ENCODE peak calls at places on chromosomes 13 and 19, in eight cellular contexts. M is colonic mucosa, E is GM10248, C is fibroblast of lung, X is cardiac muscle cell, L is GM23338, Z is tibial nerve, J is lower lobe of right lung. S is an unnamed sample.

GRCh38 chr13:52048516-52048915 is 24.0 kb downstream of the UTP14C start:
- DNase-seq in M (no peak), E (no peak), C (peak; percentile 25), X (no peak), L (no peak), Z (no peak), J (no peak), S (no peak)

GRCh38 chr19:43078311-43078710 is 4.2 kb downstream of the PSG2 start:
- DNase-seq in M (no peak), E (no peak), C (peak; percentile 87), X (no peak), L (no peak), Z (no peak), J (no peak), S (no peak)

GRCh38 chr19:19642506-19643157 is 825 bp downstream of the GMIP start:
- DNase-seq in M (no peak), E (peak; percentile 66), C (no peak), X (no peak), L (no peak), Z (no peak), J (no peak), S (peak; percentile 72)

GRCh38 chr19:55638864-55639359 is 1.9 kb upstream of the ZNF580 start:
- DNase-seq in M (no peak), E (no peak), C (peak; percentile 28), X (peak; percentile 38), L (peak; percentile 81), Z (no peak), J (no peak), S (peak; percentile 78)

GRCh38 chr13:67075239-67075638 is 154.9 kb downstream of the PCDH9 start:
- DNase-seq in M (no peak), E (no peak), C (no peak), X (no peak), L (no peak), Z (no peak), J (no peak), S (no peak)

GRCh38 chr13:33639640-33640080 is 178.3 kb upstream of the RFC3 start:
- DNase-seq in M (no peak), E (peak; percentile 29), C (no peak), X (no peak), L (no peak), Z (no peak), J (no peak), S (peak; percentile 55)

GRCh38 chr19:42053037-42053935 is 16.7 kb downstream of the GRIK5 start:
- DNase-seq in M (no peak), E (no peak), C (no peak), X (no peak), L (no peak), Z (no peak), J (no peak), S (no peak)

GRCh38 chr19:4803736-4804695 is 12.5 kb downstream of the FEM1A start:
- DNase-seq in M (peak; percentile 55), E (peak; percentile 84), C (peak; percentile 28), X (peak; percentile 86), L (peak; percentile 95), Z (no peak), J (peak; percentile 68), S (peak; percentile 72)

GRCh38 chr19:48780684-48781391 is 25.5 kb downstream of the FGF21 start:
- DNase-seq in M (no peak), E (no peak), C (peak; percentile 42), X (no peak), L (no peak), Z (peak; percentile 18), J (no peak), S (peak; percentile 55)

GRCh38 chr19:378706-379105 is 30.2 kb downstream of the C2CD4C start:
- DNase-seq in M (no peak), E (no peak), C (no peak), X (no peak), L (no peak), Z (no peak), J (no peak), S (no peak)

GRCh38 chr13:52797176-52797575 is 51.3 kb downstream of the PCDH8 start:
- DNase-seq in M (no peak), E (no peak), C (no peak), X (no peak), L (no peak), Z (no peak), J (no peak), S (no peak)

GRCh38 chr13:32880636-32881035 is 135.6 kb upstream of the KL start:
- DNase-seq in M (no peak), E (no peak), C (no peak), X (no peak), L (no peak), Z (no peak), J (no peak), S (no peak)

GRCh38 chr19:8609210-8610040 is 1.1 kb downstream of the ADAMTS10 start:
- DNase-seq in M (peak; percentile 41), E (no peak), C (peak; percentile 85), X (peak; percentile 68), L (peak; percentile 87), Z (no peak), J (peak; percentile 75), S (no peak)

GRCh38 chr13:26051231-26052135 is at the start of gene SHISA2:
- DNase-seq in M (peak; percentile 18), E (peak; percentile 47), C (peak; percentile 67), X (peak; percentile 83), L (peak; percentile 82), Z (no peak), J (peak; percentile 60), S (no peak)

GRCh38 chr13:87259479-87260083 is 411.6 kb upstream of the SLITRK5 start:
- DNase-seq in M (no peak), E (no peak), C (no peak), X (peak; percentile 24), L (peak; percentile 77), Z (no peak), J (no peak), S (no peak)

GRCh38 chr19:2983351-2984195 is 6.2 kb downstream of the TLE6 start:
- DNase-seq in M (peak; percentile 36), E (peak; percentile 46), C (peak; percentile 78), X (peak; percentile 79), L (peak; percentile 93), Z (peak; percentile 51), J (no peak), S (no peak)

DNA sequence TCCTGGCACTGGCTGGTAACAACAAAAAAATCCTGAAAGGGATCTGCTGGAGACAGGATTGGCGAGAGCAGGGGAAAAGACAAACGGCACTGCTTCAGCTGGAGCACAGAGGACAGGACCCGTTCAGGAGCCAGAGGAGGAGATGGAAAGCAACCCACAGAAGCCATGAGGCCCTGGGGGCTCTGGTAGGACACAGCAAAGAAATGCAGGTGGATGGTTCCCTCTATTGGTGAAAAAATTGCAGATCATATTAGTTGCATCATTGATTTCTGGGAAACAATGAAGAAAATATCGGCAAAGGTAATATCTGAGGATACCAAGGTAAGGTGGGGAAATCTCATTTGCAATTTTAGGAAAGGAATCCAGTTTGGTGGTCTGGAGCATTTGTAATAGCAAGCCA is 25.7 kb upstream of the TPP2 start:
- DNase-seq in M (no peak), E (no peak), C (no peak), X (peak; percentile 10), L (peak; percentile 60), Z (no peak), J (no peak), S (no peak)
- TF ChIP-seq CTCF in M (no peak), E (no peak), C (no peak), X (no peak), L (peak; percentile 59), Z (no peak), J (no peak), S (no peak)

DNA sequence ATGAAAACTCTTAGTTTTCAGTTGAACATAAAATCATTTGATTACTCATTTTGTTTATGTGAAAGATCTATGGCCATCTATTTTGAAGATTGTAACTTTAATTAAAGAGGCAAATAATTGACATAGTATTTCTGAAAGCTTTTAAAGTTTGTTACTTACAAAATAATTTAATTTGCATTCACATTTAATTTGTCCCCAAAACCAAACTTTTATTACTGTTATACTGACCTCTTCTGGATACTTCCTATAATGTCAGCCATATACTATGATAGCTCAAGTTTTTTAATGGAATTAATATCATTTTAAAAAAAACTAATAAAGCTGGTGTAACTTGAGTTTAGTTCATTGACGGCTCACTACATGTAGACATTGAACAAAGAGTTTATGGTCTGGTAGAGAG is 4.9 kb upstream of the SGCG start:
- DNase-seq in M (no peak), E (no peak), C (no peak), X (no peak), L (peak; percentile 19), Z (no peak), J (no peak), S (no peak)
- TF ChIP-seq CTCF in M (no peak), E (peak; percentile 15), C (no peak), X (peak; percentile 43), L (peak; percentile 64), Z (no peak), J (peak; percentile 29), S (peak; percentile 19)

GRCh38 chr19:14166448-14166847 is 30.1 kb upstream of the ASF1B start:
- DNase-seq in M (no peak), E (no peak), C (no peak), X (no peak), L (no peak), Z (no peak), J (no peak), S (no peak)
- TF ChIP-seq CTCF in M (no peak), E (no peak), C (no peak), X (no peak), L (no peak), Z (no peak), J (no peak), S (no peak)

GRCh38 chr19:10256970-10257615 is 5.1 kb downstream of the MRPL4 start:
- DNase-seq in M (no peak), E (no peak), C (no peak), X (no peak), L (no peak), Z (no peak), J (no peak), S (no peak)

GRCh38 chr19:10256551-10256950 is 4.5 kb downstream of the MRPL4 start:
- DNase-seq in M (no peak), E (no peak), C (no peak), X (no peak), L (no peak), Z (no peak), J (no peak), S (no peak)

GRCh38 chr19:10260141-10260584 is 8.1 kb downstream of the MRPL4 start:
- DNase-seq in M (no peak), E (peak; percentile 22), C (peak; percentile 62), X (no peak), L (no peak), Z (no peak), J (peak; percentile 90), S (peak; percentile 43)

GRCh38 chr19:10258080-10258710 is 6.2 kb downstream of the MRPL4 start:
- DNase-seq in M (no peak), E (no peak), C (no peak), X (no peak), L (no peak), Z (no peak), J (no peak), S (no peak)

DNA sequence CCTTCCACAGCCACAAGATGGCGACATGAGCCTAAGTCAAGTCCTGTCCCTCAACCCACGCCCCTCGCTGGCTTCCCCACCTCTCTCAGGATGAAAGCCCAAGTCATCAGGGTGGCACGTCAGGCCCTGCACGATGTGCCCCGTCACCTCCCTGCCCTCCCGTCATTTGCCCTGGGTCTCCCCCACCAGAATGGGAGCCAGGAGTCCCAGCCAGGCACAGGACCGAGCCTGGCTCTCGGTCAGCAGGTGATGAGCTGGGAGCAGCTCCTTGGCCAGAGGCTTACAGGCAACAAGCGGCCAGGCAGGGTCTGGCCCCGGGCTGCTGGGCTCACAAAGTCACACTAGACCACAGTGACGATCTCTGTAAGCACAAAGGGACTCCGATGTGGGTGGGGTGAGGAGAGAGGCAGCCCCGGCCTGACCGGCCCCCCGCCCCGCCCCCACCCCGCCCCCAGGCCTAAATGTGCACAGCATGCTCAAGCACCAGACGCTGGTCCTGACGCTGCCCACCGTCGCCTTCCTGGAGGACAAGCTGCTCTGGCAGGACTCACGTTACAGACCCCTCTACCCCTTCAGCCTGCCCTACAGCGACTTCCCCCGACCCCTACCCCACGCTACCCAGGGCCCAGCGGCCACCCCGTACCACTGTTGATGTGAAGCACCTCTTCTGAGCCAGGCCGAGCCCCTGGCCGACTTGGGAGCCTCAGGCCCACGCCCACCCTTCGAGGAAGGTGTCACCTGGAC is 7.3 kb downstream of the MRPL4 start:
- DNase-seq in M (peak; percentile 87), E (peak; percentile 81), C (peak; percentile 75), X (peak; percentile 91), L (peak; percentile 98), Z (peak; percentile 95), J (peak; percentile 95), S (peak; percentile 95)
- TF ChIP-seq CTCF in M (peak; percentile 71), E (peak; percentile 75), C (peak; percentile 77), X (peak; percentile 74), L (peak; percentile 72), Z (peak; percentile 57), J (peak; percentile 78), S (peak; percentile 81)